ENCODE peak calls at places on chromosome 4, in four cellular contexts. One of them, this sample, is unnamed.
A peak's percentile ranks its signal among the peaks of the same experiment; 100 is the strongest.

GRCh38 chr4:76716658-76717057 is 181.3 kb downstream of the SOWAHB start:
- DNase-seq in GM04503: no peak
- DNase-seq in stimulated activated CD8-positive, alpha-beta memory T cell treated with anti-CD3 and anti-CD28 coated beads, Interleukin-7, amount 100 ng/mL, for 1 hour: no peak
- DNase-seq in NCI-H1105: no peak
- DNase-seq in this sample: no peak

GRCh38 chr4:186297013-186297645 is 31.1 kb downstream of the F11 start:
- DNase-seq in GM04503: peak; percentile 6
- DNase-seq in stimulated activated CD8-positive, alpha-beta memory T cell treated with anti-CD3 and anti-CD28 coated beads, Interleukin-7, amount 100 ng/mL, for 1 hour: no peak
- DNase-seq in NCI-H1105: peak; percentile 2
- DNase-seq in this sample: peak; percentile 22

GRCh38 chr4:151098191-151098590 is 1.2 kb upstream of the RPS3A start:
- DNase-seq in GM04503: no peak
- DNase-seq in stimulated activated CD8-positive, alpha-beta memory T cell treated with anti-CD3 and anti-CD28 coated beads, Interleukin-7, amount 100 ng/mL, for 1 hour: no peak
- DNase-seq in NCI-H1105: no peak
- DNase-seq in this sample: no peak

GRCh38 chr4:125594203-125594602 is 279.4 kb downstream of the FAT4 start:
- DNase-seq in GM04503: no peak
- DNase-seq in stimulated activated CD8-positive, alpha-beta memory T cell treated with anti-CD3 and anti-CD28 coated beads, Interleukin-7, amount 100 ng/mL, for 1 hour: no peak
- DNase-seq in NCI-H1105: no peak
- DNase-seq in this sample: no peak

GRCh38 chr4:61296115-61296514 is 96.0 kb downstream of the ADGRL3 start:
- DNase-seq in GM04503: no peak
- DNase-seq in stimulated activated CD8-positive, alpha-beta memory T cell treated with anti-CD3 and anti-CD28 coated beads, Interleukin-7, amount 100 ng/mL, for 1 hour: no peak
- DNase-seq in NCI-H1105: no peak
- DNase-seq in this sample: no peak

GRCh38 chr4:30103455-30103854 is 616.7 kb upstream of the PCDH7 start:
- DNase-seq in GM04503: no peak
- DNase-seq in stimulated activated CD8-positive, alpha-beta memory T cell treated with anti-CD3 and anti-CD28 coated beads, Interleukin-7, amount 100 ng/mL, for 1 hour: no peak
- DNase-seq in NCI-H1105: no peak
- DNase-seq in this sample: no peak

GRCh38 chr4:7861440-7861881 is 78.2 kb downstream of the AFAP1 start:
- DNase-seq in GM04503: peak; percentile 96
- DNase-seq in stimulated activated CD8-positive, alpha-beta memory T cell treated with anti-CD3 and anti-CD28 coated beads, Interleukin-7, amount 100 ng/mL, for 1 hour: no peak
- DNase-seq in NCI-H1105: no peak
- DNase-seq in this sample: no peak

GRCh38 chr4:76526585-76526990 is 91.6 kb downstream of the SHROOM3 start:
- DNase-seq in GM04503: no peak
- DNase-seq in stimulated activated CD8-positive, alpha-beta memory T cell treated with anti-CD3 and anti-CD28 coated beads, Interleukin-7, amount 100 ng/mL, for 1 hour: no peak
- DNase-seq in NCI-H1105: no peak
- DNase-seq in this sample: no peak

GRCh38 chr4:112038861-112039260 is 106.4 kb upstream of the FAM241A start:
- DNase-seq in GM04503: peak; percentile 21
- DNase-seq in stimulated activated CD8-positive, alpha-beta memory T cell treated with anti-CD3 and anti-CD28 coated beads, Interleukin-7, amount 100 ng/mL, for 1 hour: no peak
- DNase-seq in NCI-H1105: no peak
- DNase-seq in this sample: no peak

GRCh38 chr4:61380865-61381264 is 180.7 kb downstream of the ADGRL3 start:
- DNase-seq in GM04503: no peak
- DNase-seq in stimulated activated CD8-positive, alpha-beta memory T cell treated with anti-CD3 and anti-CD28 coated beads, Interleukin-7, amount 100 ng/mL, for 1 hour: no peak
- DNase-seq in NCI-H1105: peak; percentile 66
- DNase-seq in this sample: no peak